ENCODE peak calls at places on chromosome 18, in seven cellular contexts. W is thoracic aorta, K is right lobe of liver, E is A549, F is cardiac fibroblast, D is lung, X is fibroblast of lung. U is an unnamed sample.

GRCh38 chr18:26963292-26963691 is 97.8 kb upstream of the AQP4 start:
- DNase-seq in D (no peak), X (no peak), K (no peak), F (peak), W (no peak), E (no peak), U (no peak)

GRCh38 chr18:3451166-3451988 is 1.4 kb downstream of the TGIF1 start:
- DNase-seq in W (peak), D (peak), F (peak), K (peak), E (no peak), X (peak), U (peak)

GRCh38 chr18:53819671-53820070 is 404.8 kb downstream of the MBD2 start:
- DNase-seq in D (peak), E (no peak), F (no peak), X (no peak), W (no peak), K (no peak), U (no peak)

GRCh38 chr18:67117804-67118203 is 398.7 kb downstream of the DSEL start:
- DNase-seq in K (no peak), X (no peak), E (no peak), F (peak), D (no peak), W (no peak), U (no peak)

GRCh38 chr18:51857989-51858388 is 482.0 kb upstream of the DCC start:
- DNase-seq in D (no peak), W (no peak), F (no peak), E (no peak), K (no peak), X (no peak), U (no peak)

GRCh38 chr18:11115268-11115667 is 34.1 kb downstream of the PIEZO2 start:
- DNase-seq in F (peak), K (no peak), E (no peak), X (peak), W (no peak), D (no peak), U (no peak)

GRCh38 chr18:47174545-47175116 is 1.5 kb downstream of the IER3IP1 start:
- DNase-seq in X (no peak), D (no peak), F (no peak), K (no peak), E (no peak), W (no peak), U (no peak)

GRCh38 chr18:61628085-61628484 is 264.7 kb downstream of the RNF152 start:
- DNase-seq in X (no peak), W (no peak), K (no peak), F (peak), D (no peak), E (no peak), U (no peak)

GRCh38 chr18:9841752-9842151 is 44.0 kb upstream of the TXNDC2 start:
- DNase-seq in X (no peak), D (no peak), F (no peak), E (no peak), W (no peak), K (no peak), U (no peak)

GRCh38 chr18:22504251-22504650 is 86.5 kb upstream of the CTAGE1 start:
- DNase-seq in W (no peak), F (no peak), K (no peak), X (no peak), E (no peak), D (no peak), U (no peak)

GRCh38 chr18:48735070-48735676 is 196.3 kb downstream of the CTIF start:
- DNase-seq in D (no peak), X (no peak), F (peak), W (no peak), E (no peak), K (no peak), U (no peak)

GRCh38 chr18:14997367-14997766 is 249.4 kb downstream of the ANKRD30B start:
- DNase-seq in K (no peak), W (no peak), F (no peak), X (no peak), D (no peak), E (no peak), U (no peak)

GRCh38 chr18:6315556-6316331 is 99.0 kb downstream of the L3MBTL4 start:
- DNase-seq in X (no peak), E (no peak), F (no peak), W (no peak), D (no peak), K (peak), U (no peak)

GRCh38 chr18:45932708-45933107 is 34.4 kb downstream of the EPG5 start:
- DNase-seq in K (no peak), E (no peak), F (no peak), X (no peak), D (no peak), W (no peak), U (no peak)

GRCh38 chr18:50955246-50955645 is 12.6 kb upstream of the ELAC1 start:
- DNase-seq in W (no peak), E (no peak), X (no peak), K (no peak), D (no peak), F (no peak), U (no peak)

GRCh38 chr18:21063011-21063410 is 48.6 kb downstream of the ROCK1 start:
- DNase-seq in W (no peak), X (no peak), D (no peak), E (no peak), K (no peak), F (no peak), U (no peak)

GRCh38 chr18:2444201-2444875 is 127.0 kb downstream of the METTL4 start:
- DNase-seq in K (no peak), E (no peak), F (no peak), D (no peak), W (no peak), X (no peak), U (no peak)

GRCh38 chr18:79560042-79560860 is 119.4 kb upstream of the CTDP1 start:
- DNase-seq in D (no peak), E (no peak), W (no peak), F (no peak), X (no peak), K (peak), U (no peak)

GRCh38 chr18:50722311-50722710 is 97.5 kb downstream of the MRO start:
- DNase-seq in F (no peak), X (no peak), W (no peak), D (no peak), K (no peak), E (no peak), U (no peak)

GRCh38 chr18:43863180-43863579 is 585.9 kb upstream of the SYT4 start:
- DNase-seq in W (no peak), D (no peak), K (no peak), F (peak), E (no peak), X (peak), U (peak)

GRCh38 chr18:65821890-65822289 is 71.1 kb downstream of the CDH7 start:
- DNase-seq in F (no peak), W (no peak), E (no peak), X (no peak), D (no peak), K (no peak), U (no peak)

GRCh38 chr18:7733642-7734041 is 166.5 kb downstream of the PTPRM start:
- DNase-seq in W (no peak), X (peak), F (no peak), K (no peak), D (no peak), E (no peak), U (no peak)

GRCh38 chr18:26424428-26425147 is 123.8 kb downstream of the KCTD1 start:
- DNase-seq in W (no peak), F (no peak), X (no peak), K (no peak), D (no peak), E (no peak), U (no peak)

GRCh38 chr18:52341617-52342381 is 1.8 kb downstream of the DCC start:
- DNase-seq in X (peak), W (no peak), K (no peak), D (no peak), F (no peak), E (no peak), U (no peak)

GRCh38 chr18:59448546-59448945 is 89.5 kb upstream of the LMAN1 start:
- DNase-seq in D (no peak), W (no peak), K (no peak), F (peak), X (no peak), E (no peak), U (no peak)

GRCh38 chr18:36849288-36850011 is 20.5 kb downstream of the KIAA1328 start:
- DNase-seq in F (peak), W (no peak), X (peak), K (no peak), E (no peak), D (no peak), U (peak)

GRCh38 chr18:48740068-48740440 is 201.2 kb downstream of the CTIF start:
- DNase-seq in K (no peak), D (no peak), E (no peak), X (no peak), F (peak), W (no peak), U (no peak)

GRCh38 chr18:12255626-12256026 is 1.5 kb downstream of the CIDEA start:
- DNase-seq in F (peak), D (no peak), X (peak), E (no peak), W (no peak), K (no peak), U (no peak)

GRCh38 chr18:58915006-58915799 is 50.5 kb downstream of the ZNF532 start:
- DNase-seq in K (no peak), D (no peak), F (no peak), E (peak), X (no peak), W (no peak), U (peak)

GRCh38 chr18:51196116-51196810 is 1.2 kb downstream of the MEX3C start:
- DNase-seq in X (peak), K (peak), E (peak), F (peak), W (no peak), D (peak), U (no peak)

GRCh38 chr18:78213365-78213994 is 766.1 kb upstream of the SALL3 start:
- DNase-seq in E (no peak), K (no peak), F (no peak), W (no peak), D (no peak), X (no peak), U (no peak)

GRCh38 chr18:28357785-28358401 is 181.0 kb upstream of the CDH2 start:
- DNase-seq in D (no peak), K (no peak), E (no peak), W (no peak), X (no peak), F (peak), U (no peak)

GRCh38 chr18:59900222-59901128 is 679 bp downstream of the PMAIP1 start:
- DNase-seq in W (no peak), D (peak), E (no peak), K (no peak), X (peak), F (peak), U (no peak)

GRCh38 chr18:2912357-2913299 is 65.8 kb downstream of the EMILIN2 start:
- DNase-seq in D (no peak), K (no peak), W (no peak), E (no peak), X (no peak), F (no peak), U (no peak)

GRCh38 chr18:3584897-3585460 is 135.0 kb downstream of the TGIF1 start:
- DNase-seq in D (no peak), E (no peak), F (no peak), K (no peak), X (no peak), W (no peak), U (no peak)

GRCh38 chr18:26440644-26441043 is 107.7 kb downstream of the KCTD1 start:
- DNase-seq in X (no peak), W (no peak), D (no peak), E (no peak), K (no peak), F (peak), U (no peak)

GRCh38 chr18:26646897-26647296 is 98.5 kb upstream of the KCTD1 start:
- DNase-seq in W (no peak), D (no peak), X (no peak), F (no peak), K (no peak), E (no peak), U (no peak)

GRCh38 chr18:52313213-52313612 is 26.8 kb upstream of the DCC start:
- DNase-seq in W (no peak), D (no peak), F (no peak), E (no peak), X (no peak), K (no peak), U (no peak)

DNA sequence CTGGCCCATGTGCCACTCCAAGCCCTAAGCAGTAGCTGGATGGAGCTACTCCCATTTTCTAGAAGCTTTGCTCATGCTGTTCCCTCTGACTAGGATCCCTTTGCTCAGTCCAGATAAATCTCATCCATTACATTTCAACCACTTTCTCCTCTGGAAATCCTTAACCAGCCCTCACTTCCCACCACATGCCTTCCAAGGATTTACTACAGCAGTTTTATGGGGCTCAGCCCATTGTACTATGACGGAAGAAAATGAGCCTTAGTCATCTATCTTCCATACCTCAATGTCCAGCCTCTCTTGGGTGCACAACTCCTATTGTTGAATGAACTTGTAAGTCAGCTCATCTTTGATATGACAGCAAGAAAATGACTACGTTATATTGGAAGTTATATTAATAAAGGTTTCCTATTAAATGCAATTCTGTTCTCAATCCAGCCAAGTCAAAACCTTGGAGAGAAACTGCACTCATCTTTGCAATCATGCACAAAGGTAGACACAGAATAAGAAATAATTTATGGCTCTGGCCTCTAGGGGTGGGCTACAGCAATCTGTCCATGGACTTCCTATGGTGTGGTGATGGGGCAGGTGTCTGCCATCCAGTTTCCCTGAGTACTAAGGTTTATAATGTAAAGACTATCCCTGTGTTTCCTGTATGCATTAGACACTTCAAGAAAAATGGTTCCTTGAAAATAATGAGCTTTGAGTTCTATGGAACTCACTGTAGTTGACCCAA is 3.4 kb downstream of the B4GALT6 start:
- DNase-seq in D (no peak), W (no peak), F (peak), X (no peak), K (no peak), E (peak), U (no peak)
- TF ChIP-seq CTCF in D (no peak), W (no peak), F (peak), X (peak), K (peak), E (no peak), U (peak)

DNA sequence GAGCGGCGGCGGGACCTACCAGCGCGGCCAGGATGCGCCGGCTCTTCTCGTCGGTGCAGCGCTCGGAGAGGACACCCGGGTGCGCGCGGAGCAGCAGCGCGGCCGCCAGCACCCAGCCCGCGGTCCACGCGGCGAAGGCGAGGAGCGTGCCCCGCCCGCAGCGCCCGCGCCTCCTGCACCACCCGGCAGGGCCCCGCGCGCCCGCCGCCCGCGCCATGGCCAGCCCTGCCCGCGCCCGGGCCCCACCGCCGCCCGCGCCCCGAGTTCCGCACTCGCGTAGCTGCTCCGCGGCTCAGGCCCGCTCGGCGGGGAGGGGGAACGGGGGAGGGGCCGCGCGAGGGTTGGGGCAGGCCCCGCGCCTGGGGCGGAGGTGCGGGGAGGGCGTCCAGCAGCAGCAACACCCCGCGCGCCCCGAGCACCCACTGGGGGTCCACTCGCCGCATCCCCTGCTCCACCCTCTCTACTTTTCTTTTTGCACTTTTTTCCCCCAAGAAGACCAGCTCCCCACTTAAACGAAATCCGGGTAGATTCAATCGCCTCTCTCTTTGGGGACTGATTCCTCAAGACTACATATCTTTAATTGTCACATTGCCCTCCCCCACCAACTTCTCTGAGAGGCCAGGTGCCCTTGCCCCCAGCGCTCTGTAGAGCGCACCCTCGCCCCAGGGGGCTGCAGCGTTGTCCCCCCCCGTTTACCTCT is at the start of gene DIPK1C:
- DNase-seq in K (no peak), W (no peak), F (no peak), E (no peak), D (no peak), X (no peak), U (no peak)
- H3K4me3 ChIP-seq in K (no peak), W (peak), F (no peak), E (peak), D (no peak), X (no peak), U (peak)

GRCh38 chr18:23629444-23629946 is 33.2 kb downstream of the ANKRD29 start:
- DNase-seq in X (no peak), W (no peak), F (no peak), E (peak), K (peak), D (peak), U (no peak)
- TF ChIP-seq CTCF in X (no peak), W (no peak), F (no peak), E (no peak), K (no peak), D (no peak), U (no peak)

DNA sequence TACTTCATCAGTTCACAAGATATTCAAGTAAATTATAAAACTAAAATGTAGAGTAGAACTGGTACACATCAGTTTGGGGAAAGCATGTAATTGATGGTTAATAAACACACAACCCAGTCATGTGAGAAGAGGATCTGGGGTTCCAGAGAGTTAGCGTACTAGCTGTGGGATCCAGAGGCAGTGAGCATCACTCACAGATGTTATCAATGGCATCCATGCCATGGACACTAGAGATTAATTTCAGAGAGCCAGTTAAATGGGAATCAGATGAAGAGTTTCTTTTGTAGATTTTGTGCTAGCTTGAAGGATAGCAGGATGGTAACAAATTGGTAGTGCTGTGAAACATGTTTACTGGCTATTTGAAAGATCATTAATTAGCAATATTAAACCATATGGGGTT is 21.8 kb upstream of the CCDC68 start:
- DNase-seq in K (no peak), F (no peak), X (no peak), W (no peak), E (no peak), D (no peak), U (no peak)
- H3K4me3 ChIP-seq in K (no peak), F (no peak), X (no peak), W (no peak), E (no peak), D (no peak), U (no peak)

DNA sequence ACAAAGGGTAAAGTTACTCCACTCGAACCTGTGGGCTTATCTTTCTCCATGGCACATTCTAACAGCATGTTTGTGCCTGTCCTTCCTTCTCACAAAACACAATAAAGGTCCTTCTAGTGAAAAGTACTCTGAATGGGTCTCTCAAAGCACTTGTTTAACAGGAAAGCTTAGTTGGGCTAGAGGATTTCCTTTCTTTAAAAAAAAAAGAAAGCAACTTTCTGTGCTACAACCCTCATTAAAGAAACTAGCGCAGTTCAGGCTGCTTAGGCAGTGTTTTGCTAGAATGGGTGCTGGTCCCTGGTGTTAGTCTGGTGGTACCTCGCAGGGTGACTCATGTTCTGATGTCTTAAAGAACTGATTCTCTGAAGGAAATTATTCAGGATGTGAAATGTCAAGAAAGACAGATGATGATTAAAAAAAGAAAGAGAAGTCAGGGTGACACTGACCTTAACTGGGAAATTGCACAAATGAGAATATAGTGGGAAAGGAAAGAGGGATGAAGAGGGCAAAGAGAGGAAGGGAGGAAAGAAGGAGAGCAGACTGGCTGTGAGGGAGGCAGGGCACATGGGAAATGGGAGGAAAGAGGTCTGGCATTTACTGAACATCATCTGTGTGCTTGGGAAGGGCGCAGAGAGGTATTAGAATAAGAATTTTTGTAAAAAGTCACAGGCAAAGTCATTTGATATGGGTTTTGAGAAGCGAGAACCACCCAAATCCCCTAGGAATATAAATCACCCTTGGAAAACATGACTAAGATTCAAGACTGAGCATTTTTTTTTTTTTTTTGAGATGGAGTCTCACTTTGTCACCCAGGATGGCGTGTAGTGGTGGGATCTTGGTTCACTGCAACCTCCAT is 74.9 kb downstream of the ATP8B1 start:
- DNase-seq in K (no peak), F (peak), D (no peak), E (no peak), X (peak), W (no peak), U (no peak)
- TF ChIP-seq CTCF in K (no peak), F (no peak), D (no peak), E (no peak), X (no peak), W (no peak), U (no peak)

GRCh38 chr18:13464432-13465125 is 246.0 kb downstream of the LDLRAD4 start:
- DNase-seq in W (no peak), F (no peak), E (no peak), X (no peak), D (peak), K (peak), U (no peak)
- H3K4me3 ChIP-seq in W (peak), F (no peak), E (no peak), X (no peak), D (no peak), K (peak), U (no peak)

U was measured in astrocyte of the cerebellum.